ENCODE peak calls at places on chromosomes 5 and 9, in five cellular contexts. J is naive thymus-derived CD4-positive, alpha-beta T cell; P is HT-29; O is substantia nigra; X is stromal cell of bone marrow. Z is an unnamed sample.

GRCh38 chr9:100473271-100474081 is 527 bp downstream of the TMEFF1 start:
- DNase-seq in J (peak; percentile 19), X (no peak), O (no peak), P (no peak), Z (peak; percentile 35)

GRCh38 chr5:109247943-109248342 is 161.8 kb downstream of the PJA2 start:
- DNase-seq in O (no peak), X (no peak), J (no peak), P (no peak), Z (no peak)

GRCh38 chr5:123916331-123917121 is 404.5 kb downstream of the CSNK1G3 start:
- DNase-seq in O (no peak), X (peak; percentile 13), P (peak; percentile 70), J (no peak), Z (peak; percentile 38)

GRCh38 chr5:54884195-54884536 is 101.2 kb downstream of the ESM1 start:
- DNase-seq in O (no peak), J (no peak), P (no peak), X (no peak), Z (no peak)

GRCh38 chr9:21605489-21605931 is 123.4 kb upstream of the IFNE start:
- DNase-seq in P (no peak), X (peak; percentile 87), J (no peak), O (no peak), Z (peak; percentile 37)

GRCh38 chr5:145980718-145981117 is 44.3 kb downstream of the SH3RF2 start:
- DNase-seq in J (no peak), P (peak; percentile 27), X (no peak), O (no peak), Z (no peak)

GRCh38 chr5:123176224-123176937 is 87.3 kb downstream of the PRDM6 start:
- DNase-seq in X (no peak), P (no peak), J (no peak), O (no peak), Z (no peak)

GRCh38 chr5:100827481-100827889 is 75.6 kb downstream of the ST8SIA4 start:
- DNase-seq in P (peak; percentile 40), O (no peak), J (no peak), X (no peak), Z (peak; percentile 43)

GRCh38 chr5:133754575-133755169 is 142.3 kb upstream of the FSTL4 start:
- DNase-seq in X (no peak), O (no peak), J (peak; percentile 3), P (peak; percentile 59), Z (peak; percentile 7)

GRCh38 chr5:148382961-148383360 is 797 bp upstream of the FBXO38 start:
- DNase-seq in X (no peak), O (no peak), P (no peak), J (no peak), Z (peak; percentile 11)

GRCh38 chr5:132812949-132813598 is at the start of gene SOWAHA:
- DNase-seq in X (no peak), P (no peak), J (no peak), O (no peak), Z (no peak)

GRCh38 chr5:93715327-93715726 is 26.1 kb downstream of the POU5F2 start:
- DNase-seq in P (no peak), J (no peak), X (no peak), O (no peak), Z (no peak)

Z was measured in mammary epithelial cell.